ENCODE peak calls at places on chromosomes 11 and 22, in five cellular contexts. R is GM12891, M is A549, X is uterus, D is tibial nerve. F is an unnamed sample.

GRCh38 chr11:33147559-33147958 is 13.7 kb downstream of the CSTF3 start:
- DNase-seq in X (no peak), D (no peak), M (no peak), R (no peak), F (no peak)

GRCh38 chr11:114228401-114229061 is 67.7 kb upstream of the NNMT start:
- DNase-seq in D (no peak), M (no peak), X (no peak), R (no peak), F (no peak)

GRCh38 chr22:41021655-41022454 is 70.5 kb upstream of the EP300 start:
- DNase-seq in D (peak; percentile 46), R (peak; percentile 54), X (peak; percentile 82), M (peak; percentile 64), F (peak; percentile 50)

GRCh38 chr11:5596611-5597201 is at the start of gene TRIM6:
- DNase-seq in X (peak; percentile 59), D (peak; percentile 23), M (peak; percentile 84), R (peak; percentile 21), F (peak; percentile 75)

GRCh38 chr11:36449566-36450390 is 60.3 kb downstream of the TRAF6 start:
- DNase-seq in D (no peak), M (no peak), R (no peak), X (no peak), F (no peak)

GRCh38 chr22:39311592-39312400 is 7.6 kb downstream of the RPL3 start:
- DNase-seq in D (no peak), R (no peak), M (no peak), X (no peak), F (no peak)

GRCh38 chr22:19958083-19959042 is 16.7 kb upstream of the TXNRD2 start:
- DNase-seq in M (no peak), R (no peak), D (no peak), X (no peak), F (no peak)

GRCh38 chr11:2524446-2525165 is 79.8 kb downstream of the KCNQ1 start:
- DNase-seq in M (no peak), X (peak; percentile 7), D (peak; percentile 8), R (peak; percentile 3), F (no peak)

GRCh38 chr22:25064894-25065560 is 112.5 kb downstream of the KIAA1671 start:
- DNase-seq in R (no peak), M (no peak), D (no peak), X (no peak), F (no peak)

GRCh38 chr11:73334244-73335203 is 26.4 kb downstream of the ARHGEF17 start:
- DNase-seq in X (peak; percentile 93), D (peak; percentile 67), R (no peak), M (peak; percentile 51), F (peak; percentile 91)

GRCh38 chr11:110778351-110778750 is 66.1 kb upstream of the ARHGAP20 start:
- DNase-seq in D (no peak), M (no peak), X (no peak), R (no peak), F (no peak)

GRCh38 chr11:2089536-2090165 is 49.5 kb downstream of the IGF2 start:
- DNase-seq in D (no peak), X (no peak), M (peak; percentile 76), R (peak; percentile 59), F (peak; percentile 71)

GRCh38 chr22:27247691-27248434 is 553.7 kb downstream of the MN1 start:
- DNase-seq in X (peak; percentile 68), M (no peak), R (no peak), D (no peak), F (no peak)

GRCh38 chr11:18368236-18368635 is 26.1 kb upstream of the LDHA start:
- DNase-seq in M (no peak), X (no peak), D (no peak), R (no peak), F (peak; percentile 30)

GRCh38 chr22:30429887-30430286 is 4.3 kb downstream of the MTFP1 start:
- DNase-seq in X (no peak), D (no peak), R (no peak), M (no peak), F (no peak)

GRCh38 chr11:64990222-64990918 is 6.4 kb downstream of the BATF2 start:
- DNase-seq in R (no peak), M (no peak), D (no peak), X (no peak), F (no peak)

GRCh38 chr22:36741204-36741793 is 34.6 kb downstream of the IFT27 start:
- DNase-seq in X (no peak), D (no peak), M (peak; percentile 36), R (no peak), F (peak; percentile 22)

GRCh38 chr11:45217991-45218390 is 68.2 kb downstream of the SYT13 start:
- DNase-seq in X (no peak), M (no peak), R (no peak), D (no peak), F (no peak)

GRCh38 chr11:64875369-64876225 is 2.8 kb downstream of the EHD1 start:
- DNase-seq in X (no peak), R (no peak), M (no peak), D (no peak), F (no peak)

GRCh38 chr11:72781313-72782080 is 12.3 kb downstream of the STARD10 start:
- DNase-seq in M (no peak), X (no peak), R (peak; percentile 80), D (no peak), F (peak; percentile 64)

GRCh38 chr11:119895981-119896380 is 167.0 kb upstream of the NECTIN1 start:
- DNase-seq in D (no peak), M (no peak), X (no peak), R (no peak), F (no peak)

GRCh38 chr11:98967005-98967404 is 53.7 kb upstream of the CNTN5 start:
- DNase-seq in M (peak; percentile 16), D (no peak), X (no peak), R (no peak), F (no peak)

GRCh38 chr11:35083181-35084061 is 55.5 kb upstream of the CD44 start:
- DNase-seq in M (peak; percentile 80), D (peak; percentile 19), X (peak; percentile 74), R (peak; percentile 45), F (peak; percentile 62)
- TF ChIP-seq POLR2A in M (no peak), D (no peak), X (no peak), R (peak; percentile 74), F (no peak)

DNA sequence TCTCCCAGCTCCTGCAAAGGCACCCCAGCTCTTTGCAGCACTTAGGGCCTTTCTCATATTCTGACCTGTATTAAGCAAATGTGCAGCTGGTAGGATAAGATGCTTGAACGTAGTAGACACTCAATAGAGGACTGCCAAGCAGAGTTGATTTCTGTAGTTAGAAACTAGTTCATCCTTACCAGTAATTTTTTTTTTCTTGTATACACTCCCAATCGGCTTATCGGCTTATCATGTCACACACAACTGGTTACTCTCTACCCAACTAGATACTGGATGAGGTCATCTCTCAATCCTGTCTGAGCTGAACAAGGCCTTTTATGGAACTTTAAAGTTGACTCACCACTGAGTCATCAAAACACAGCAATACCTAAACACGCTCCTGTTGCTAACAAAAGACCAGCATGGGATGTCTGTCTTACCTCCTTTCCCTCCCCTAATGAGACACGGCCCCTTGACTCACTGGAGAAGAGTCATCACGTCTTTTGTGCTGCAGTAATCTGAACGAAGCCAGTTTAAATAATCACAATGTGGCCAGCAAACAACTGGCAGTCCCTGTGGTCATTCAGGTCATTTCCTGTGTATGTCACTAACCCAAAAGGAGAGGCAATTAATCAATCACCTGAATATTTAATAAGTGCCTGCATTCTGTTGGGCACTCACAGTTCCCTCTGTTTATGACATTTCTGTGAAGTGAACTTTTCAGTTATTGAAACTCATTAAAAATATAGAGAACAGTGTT is 7.5 kb upstream of the WEE1 start:
- DNase-seq in R (peak; percentile 32), D (no peak), X (peak; percentile 68), M (peak; percentile 99), F (peak; percentile 82)
- TF ChIP-seq POLR2A in R (peak; percentile 52), D (no peak), X (peak; percentile 72), M (no peak), F (no peak)

DNA sequence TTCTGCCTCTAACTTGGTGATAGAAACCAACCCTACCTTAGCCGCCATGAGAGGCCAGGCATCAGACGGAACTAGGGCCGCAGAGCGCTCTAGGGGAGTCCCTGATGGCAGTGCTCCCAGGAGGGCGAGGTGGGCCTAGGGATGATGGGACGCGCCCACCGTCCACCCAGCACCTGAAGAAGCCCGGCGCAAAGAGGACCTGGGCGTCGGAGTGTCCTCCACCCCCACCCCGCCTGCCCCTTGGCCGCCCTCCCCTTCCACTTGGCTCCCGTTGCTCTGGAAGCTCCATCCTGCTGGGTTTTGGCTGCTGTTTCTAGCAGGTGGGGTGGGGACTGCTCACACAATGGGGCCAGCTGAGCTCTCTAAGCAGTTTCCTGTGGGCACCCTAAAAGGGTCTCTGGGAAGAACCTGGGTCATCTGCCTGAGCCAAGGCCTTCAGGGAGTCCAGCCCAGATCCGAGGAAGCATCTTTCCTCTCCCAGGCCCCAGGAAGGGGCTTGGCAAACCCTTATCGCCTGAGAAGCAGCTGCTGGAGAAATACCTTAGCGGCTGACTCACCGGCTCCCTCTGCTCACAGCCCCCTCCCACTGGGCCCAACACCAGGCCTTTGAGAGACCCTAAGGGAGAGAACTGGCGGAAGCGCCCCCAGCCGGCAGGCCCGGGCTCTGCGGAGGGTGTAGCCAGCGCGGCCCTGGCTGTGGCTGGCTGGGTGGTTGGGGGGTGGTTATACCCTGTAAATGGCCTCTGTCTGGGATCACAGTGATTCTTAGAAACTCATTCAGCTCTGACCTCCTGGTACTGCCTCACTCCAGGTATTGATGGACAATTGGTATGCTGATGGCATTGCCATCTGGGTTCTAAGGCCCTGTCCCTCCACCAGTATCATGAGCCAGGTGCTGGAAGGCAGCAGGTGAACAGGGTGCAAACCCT is 19.3 kb downstream of the CREB3L1 start:
- DNase-seq in X (peak; percentile 86), M (no peak), R (no peak), D (no peak), F (no peak)
- TF ChIP-seq POLR2A in X (no peak), M (no peak), R (no peak), D (no peak), F (no peak)

GRCh38 chr22:35411112-35411511 is 11.2 kb downstream of the MCM5 start:
- DNase-seq in R (peak; percentile 41), D (no peak), X (no peak), M (no peak), F (no peak)

GRCh38 chr22:35406443-35406842 is 6.5 kb downstream of the MCM5 start:
- DNase-seq in M (no peak), D (no peak), R (no peak), X (no peak), F (no peak)

GRCh38 chr22:35410663-35411034 is 10.7 kb downstream of the MCM5 start:
- DNase-seq in M (no peak), D (no peak), R (no peak), X (no peak), F (no peak)

GRCh38 chr22:35407352-35407751 is 7.4 kb downstream of the MCM5 start:
- DNase-seq in M (no peak), D (no peak), R (no peak), X (no peak), F (no peak)

DNA sequence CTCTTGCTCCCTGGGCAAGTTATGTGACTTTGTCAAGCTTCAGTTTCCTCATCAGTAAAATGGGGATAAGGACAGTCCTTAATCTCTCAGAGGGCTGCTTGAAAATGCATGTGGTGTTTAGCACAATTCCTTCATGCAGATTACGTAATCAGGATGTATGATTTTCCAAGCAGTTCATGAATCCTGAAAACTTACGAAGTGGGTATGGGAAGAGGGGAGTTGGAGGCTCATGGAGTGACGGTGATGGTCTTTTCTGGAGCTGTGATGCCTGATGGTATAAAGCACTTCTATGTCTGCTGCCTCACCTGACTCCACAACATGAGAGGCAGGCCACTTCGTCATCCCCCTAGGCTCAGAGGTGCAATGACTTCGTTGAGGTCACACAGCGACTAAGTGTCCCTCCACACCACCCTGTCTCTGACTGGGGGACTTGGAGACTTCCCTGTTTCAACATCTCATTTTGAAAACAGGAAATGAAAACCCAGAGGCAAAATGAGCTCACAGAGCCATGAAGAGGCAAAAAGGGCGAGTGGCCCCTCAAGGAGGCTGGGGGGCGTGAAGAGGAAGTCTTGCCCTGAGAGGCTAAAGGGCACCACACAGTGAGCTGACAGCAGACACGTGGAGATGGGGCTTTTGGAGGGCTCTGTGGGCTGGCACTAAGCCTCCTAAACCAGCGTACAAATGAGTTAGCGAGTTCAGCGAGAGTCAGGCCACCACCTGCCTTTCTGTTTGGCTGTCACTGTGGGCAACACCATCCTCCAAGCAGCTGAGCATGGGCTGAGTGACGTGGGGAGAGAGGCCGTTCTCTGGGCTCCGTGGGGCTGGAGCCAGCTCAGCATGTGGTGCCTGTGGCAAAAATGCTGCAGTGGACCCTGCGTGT is 10.1 kb downstream of the MCM5 start:
- DNase-seq in R (peak; percentile 70), M (no peak), X (no peak), D (no peak), F (no peak)
- TF ChIP-seq POLR2A in R (peak; percentile 64), M (no peak), X (no peak), D (no peak), F (no peak)